ENCODE peak calls at places on chromosomes 16 and 17, in six cellular contexts. K, P, Z, S, D and W are unnamed samples. For H3K36me3, the result is how much of the 10 kb centered on the place peaks cover.

GRCh38 chr16:2692948-2693651 is 10.8 kb downstream of the KCTD5 start:
- DNase-seq in K (no peak), P (no peak), Z (peak), S (no peak), D (no peak), W (peak)

GRCh38 chr17:16189791-16190348 is 25.5 kb downstream of the NCOR1 start:
- DNase-seq in K (no peak), P (no peak), Z (no peak), S (no peak), D (no peak), W (no peak)

GRCh38 chr17:63376949-63377348 is 69.2 kb downstream of the CYB561 start:
- DNase-seq in K (no peak), P (no peak), Z (no peak), S (no peak), D (no peak), W (no peak)

GRCh38 chr17:15944720-15945492 is at the start of gene ADORA2B:
- DNase-seq in K (no peak), P (peak), Z (peak), S (peak), D (peak), W (peak)

GRCh38 chr16:30490210-30490609 is 17.7 kb downstream of the ITGAL start:
- DNase-seq in K (no peak), P (no peak), Z (no peak), S (no peak), D (no peak), W (no peak)

GRCh38 chr17:54860617-54861468 is 39.8 kb upstream of the TOM1L1 start:
- DNase-seq in K (no peak), P (no peak), Z (no peak), S (no peak), D (no peak), W (no peak)

GRCh38 chr17:57107498-57108101 is 22.6 kb downstream of the AKAP1 start:
- DNase-seq in K (no peak), P (no peak), Z (peak), S (no peak), D (no peak), W (no peak)

GRCh38 chr17:50909765-50910661 is 43.9 kb upstream of the TOB1 start:
- DNase-seq in K (no peak), P (no peak), Z (no peak), S (peak), D (no peak), W (no peak)

GRCh38 chr16:66512589-66513404 is 37.1 kb downstream of the TK2 start:
- DNase-seq in K (no peak), P (no peak), Z (peak), S (no peak), D (no peak), W (no peak)

DNA sequence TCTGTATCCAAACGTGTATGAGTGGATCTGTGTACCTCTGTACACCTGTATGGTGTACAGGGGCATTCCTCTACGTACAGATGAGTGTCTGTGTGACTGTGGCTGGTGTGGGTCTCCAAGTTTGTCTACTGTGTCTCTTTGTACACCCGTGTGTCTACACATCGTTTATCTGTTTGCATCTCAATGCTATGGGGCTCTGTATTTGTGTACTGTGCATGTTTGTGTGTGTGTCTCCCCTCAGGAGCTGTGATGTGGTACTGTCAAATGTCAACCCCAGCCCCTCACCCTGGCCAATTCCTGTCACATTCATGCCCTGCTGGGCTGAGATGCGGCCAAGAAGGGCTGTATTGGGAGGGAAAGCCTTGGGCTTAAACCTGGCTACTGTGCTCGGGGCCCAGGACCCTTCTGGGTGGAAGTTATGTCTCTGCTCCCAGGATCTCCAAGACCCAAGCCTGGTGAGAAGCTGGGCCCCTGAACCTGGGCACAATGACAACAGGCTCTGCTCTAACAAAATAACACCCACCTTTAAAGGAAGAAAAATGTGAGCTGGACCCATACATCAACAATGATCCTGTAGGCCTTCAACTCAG is 3.5 kb upstream of the NAGS start:
- DNase-seq in K (no peak), P (no peak), Z (no peak), S (no peak), D (no peak), W (no peak)
- H3K36me3 ChIP-seq in K (under half), P (under half), Z (under half), S (under half), D (under half), W (under half)

GRCh38 chr17:29608986-29609385 is 13.7 kb downstream of the CORO6 start:
- DNase-seq in K (no peak), P (no peak), Z (no peak), S (no peak), D (no peak), W (peak)
- H3K36me3 ChIP-seq in K (under half), P (under half), Z (under half), S (under half), D (under half), W (under half)

DNA sequence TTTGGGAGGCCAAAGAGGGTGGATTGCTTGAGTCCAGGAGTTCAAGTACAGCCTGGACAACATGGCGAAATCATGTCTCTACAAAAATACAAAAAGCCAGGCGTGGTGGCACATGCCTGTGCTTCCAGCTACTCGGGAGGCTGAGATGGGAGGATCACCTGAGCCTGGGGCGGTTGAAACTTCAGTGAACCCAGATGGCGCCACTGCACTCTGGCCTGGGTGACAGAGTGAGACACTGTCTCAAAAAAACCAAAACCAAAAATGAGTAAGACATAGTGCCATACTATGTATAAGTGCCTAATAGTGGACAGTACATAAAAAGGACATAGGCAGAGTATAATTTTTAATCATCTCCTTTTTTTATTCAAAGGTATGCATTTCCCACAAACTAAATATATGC is 4.0 kb downstream of the CTC1 start:
- DNase-seq in K (no peak), P (no peak), Z (no peak), S (no peak), D (no peak), W (no peak)
- H3K36me3 ChIP-seq in K (under half), P (under half), Z (under half), S (under half), D (under half), W (under half)

GRCh38 chr16:11552445-11552844 is 34.3 kb downstream of the LITAF start:
- DNase-seq in K (no peak), P (no peak), Z (no peak), S (no peak), D (peak), W (no peak)
- H3K36me3 ChIP-seq in K (under half), P (half or more), Z (half or more), S (half or more), D (under half), W (under half)

GRCh38 chr17:49815761-49816281 is 27.3 kb downstream of the KAT7 start:
- DNase-seq in K (no peak), P (no peak), Z (no peak), S (no peak), D (peak), W (no peak)
- H3K36me3 ChIP-seq in K (under half), P (under half), Z (half or more), S (under half), D (half or more), W (under half)

DNA sequence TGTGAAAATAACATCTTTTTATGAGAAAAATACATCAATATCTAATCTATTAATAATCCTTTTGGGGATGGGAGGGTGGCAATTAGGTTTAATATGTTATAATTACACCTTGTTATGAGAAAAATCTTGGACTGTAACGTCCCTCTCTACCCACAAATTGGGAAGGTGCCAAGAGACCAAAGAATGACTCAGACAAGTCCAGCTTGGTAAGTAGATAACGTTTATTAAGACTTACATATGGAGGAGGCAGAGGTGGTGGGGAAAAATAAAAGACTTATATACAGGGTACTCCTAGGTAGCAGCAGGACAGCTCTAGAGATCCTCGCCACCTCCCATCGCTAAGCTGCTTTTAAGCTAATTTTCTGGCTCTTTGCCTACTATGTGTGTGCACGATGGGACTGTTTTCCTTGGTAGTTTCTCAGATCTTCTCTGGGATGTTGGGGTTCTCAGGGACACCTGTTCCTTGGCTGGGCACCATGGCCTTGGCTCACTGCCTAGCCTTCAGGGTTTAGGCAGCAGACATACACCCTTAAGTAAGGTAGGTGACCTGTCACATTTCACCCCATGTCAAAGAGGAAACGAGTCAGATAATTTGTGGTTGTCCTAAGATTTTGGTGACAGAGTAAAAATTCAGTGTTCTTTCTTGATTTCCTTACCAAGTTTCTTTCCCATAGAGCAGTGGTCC is 31.5 kb downstream of the RBL2 start:
- DNase-seq in K (no peak), P (no peak), Z (peak), S (no peak), D (peak), W (no peak)
- H3K36me3 ChIP-seq in K (under half), P (under half), Z (half or more), S (half or more), D (under half), W (under half)

GRCh38 chr17:76561332-76561731 is 21.5 kb downstream of the PRCD start:
- DNase-seq in K (no peak), P (no peak), Z (peak), S (peak), D (peak), W (no peak)
- H3K36me3 ChIP-seq in K (under half), P (half or more), Z (half or more), S (under half), D (half or more), W (under half)

GRCh38 chr17:7561589-7562207 is at the start of gene SENP3:
- DNase-seq in K (no peak), P (peak), Z (peak), S (peak), D (peak), W (peak)

GRCh38 chr17:7562208-7562605 is 488 bp downstream of the SENP3 start:
- DNase-seq in K (no peak), P (no peak), Z (no peak), S (no peak), D (no peak), W (no peak)

GRCh38 chr17:7560172-7561027 is 1.3 kb upstream of the SENP3 start:
- DNase-seq in K (no peak), P (peak), Z (peak), S (no peak), D (peak), W (peak)

GRCh38 chr17:7561028-7561575 is 617 bp upstream of the SENP3 start:
- DNase-seq in K (no peak), P (peak), Z (peak), S (peak), D (peak), W (peak)

DNA sequence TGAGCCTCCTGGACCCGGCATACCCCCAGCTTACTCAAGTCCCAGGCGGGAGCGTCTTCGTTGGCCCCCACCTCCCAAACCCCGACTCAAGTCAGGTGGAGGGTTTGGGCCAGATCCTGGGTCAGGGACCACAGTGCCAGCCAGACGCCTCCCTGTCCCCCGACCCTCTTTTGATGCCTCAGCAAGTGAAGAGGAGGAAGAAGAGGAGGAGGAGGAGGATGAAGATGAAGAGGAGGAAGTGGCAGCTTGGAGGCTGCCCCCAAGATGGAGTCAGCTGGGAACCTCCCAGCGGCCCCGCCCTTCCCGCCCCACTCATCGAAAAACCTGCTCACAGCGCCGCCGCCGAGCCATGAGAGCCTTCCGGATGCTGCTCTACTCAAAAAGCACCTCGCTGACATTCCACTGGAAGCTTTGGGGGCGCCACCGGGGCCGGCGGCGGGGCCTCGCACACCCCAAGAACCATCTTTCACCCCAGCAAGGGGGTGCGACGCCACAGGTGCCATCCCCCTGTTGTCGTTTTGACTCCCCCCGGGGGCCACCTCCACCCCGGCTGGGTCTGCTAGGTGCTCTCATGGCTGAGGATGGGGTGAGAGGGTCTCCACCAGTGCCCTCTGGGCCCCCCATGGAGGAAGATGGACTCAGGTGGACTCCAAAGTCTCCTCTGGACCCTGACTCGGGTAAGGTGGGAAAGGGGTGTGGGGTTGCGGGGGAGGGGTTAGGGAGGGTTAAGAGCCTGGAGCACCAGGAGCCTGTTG is 1.6 kb downstream of the SENP3 start:
- DNase-seq in K (no peak), P (no peak), Z (no peak), S (no peak), D (no peak), W (no peak)
- H3K36me3 ChIP-seq in K (under half), P (under half), Z (under half), S (under half), D (under half), W (half or more)

DNA sequence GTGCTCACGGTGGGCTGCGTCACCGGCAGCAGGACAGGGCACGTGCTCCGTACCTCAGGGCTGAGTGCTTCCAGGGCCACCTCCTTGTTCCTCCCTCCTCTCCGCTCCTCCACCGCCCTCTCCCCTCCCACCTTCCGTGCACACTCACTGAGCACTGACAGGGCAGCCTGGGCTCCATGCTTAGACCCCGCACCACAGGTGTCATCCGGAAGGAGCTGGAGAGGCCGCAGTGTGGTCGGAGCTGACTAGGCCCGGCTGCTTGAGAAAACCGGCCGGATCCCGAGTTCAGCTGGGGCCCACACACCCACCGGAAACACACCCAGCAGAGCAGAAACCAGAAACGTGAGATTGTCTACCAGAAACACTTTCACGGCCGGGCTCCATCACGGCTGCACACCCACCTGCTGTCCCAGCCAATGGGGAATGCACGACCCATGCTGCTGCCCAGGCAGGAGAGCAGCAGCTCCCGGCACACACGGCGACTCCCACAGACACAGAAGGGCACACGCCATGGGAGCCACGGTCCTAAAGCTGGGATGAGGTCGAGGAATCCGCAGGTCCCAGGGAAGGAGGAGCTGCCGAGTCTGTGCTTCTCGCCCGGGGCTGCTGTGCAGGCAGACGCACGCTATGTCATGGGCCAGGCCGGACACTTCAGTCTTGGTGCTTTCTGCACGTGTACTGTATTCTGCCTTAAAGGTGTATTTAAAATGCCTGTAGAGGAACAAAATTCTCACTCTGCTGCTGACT is 55.0 kb upstream of the ZNF469 start:
- DNase-seq in K (no peak), P (no peak), Z (no peak), S (no peak), D (no peak), W (no peak)
- H3K36me3 ChIP-seq in K (under half), P (under half), Z (under half), S (under half), D (under half), W (under half)

GRCh38 chr17:65170839-65171238 is 33.7 kb downstream of the RGS9 start:
- DNase-seq in K (no peak), P (no peak), Z (peak), S (no peak), D (no peak), W (no peak)

GRCh38 chr17:65166785-65167184 is 29.6 kb downstream of the RGS9 start:
- DNase-seq in K (no peak), P (no peak), Z (no peak), S (no peak), D (no peak), W (no peak)

GRCh38 chr17:65171753-65172152 is 34.6 kb downstream of the RGS9 start:
- DNase-seq in K (no peak), P (no peak), Z (no peak), S (no peak), D (no peak), W (no peak)

GRCh38 chr17:65167581-65167980 is 30.4 kb downstream of the RGS9 start:
- DNase-seq in K (no peak), P (no peak), Z (no peak), S (no peak), D (no peak), W (no peak)

DNA sequence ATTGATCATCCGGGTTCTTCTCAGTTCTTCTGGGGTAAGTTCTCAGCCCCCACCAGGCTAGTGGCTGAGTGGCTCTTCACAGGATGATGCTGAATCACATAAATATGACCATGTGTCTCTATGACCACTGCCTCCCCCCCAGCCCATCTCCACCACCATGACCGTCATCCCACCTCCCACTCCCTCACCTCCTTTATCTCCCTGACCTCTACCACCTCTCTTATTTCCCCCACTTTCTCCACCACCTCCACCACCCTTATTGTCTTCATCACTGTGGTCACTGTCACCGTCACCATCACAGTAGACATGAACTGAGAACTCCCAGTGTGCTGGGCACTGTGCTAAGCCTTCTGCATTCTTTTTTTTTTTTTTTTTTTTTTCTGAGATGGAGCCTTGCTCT is 32.5 kb downstream of the RGS9 start:
- DNase-seq in K (no peak), P (no peak), Z (no peak), S (no peak), D (no peak), W (no peak)
- H3K36me3 ChIP-seq in K (under half), P (under half), Z (under half), S (under half), D (under half), W (under half)